ENCODE peak calls at places on chromosome 20, in eight cellular contexts. L is dorsolateral prefrontal cortex, C is A549, U is heart right ventricle, R is esophagus squamous epithelium, X is adrenal gland, F is right lobe of liver, I is K562. T is an unnamed sample.

GRCh38 chr20:15555913-15556312 is 1017.3 kb downstream of the KIF16B start:
- DNase-seq in U (no peak), L (no peak), I (no peak), F (no peak), R (no peak), C (no peak), X (no peak), T (no peak)

GRCh38 chr20:10498196-10498595 is 63.1 kb downstream of the SLX4IP start:
- DNase-seq in X (no peak), I (no peak), L (no peak), F (no peak), U (no peak), R (no peak), C (no peak), T (no peak)

GRCh38 chr20:3710703-3711417 is 1.5 kb downstream of the SIGLEC1 start:
- DNase-seq in C (peak), X (peak), U (peak), F (peak), R (no peak), L (peak), I (peak), T (peak)

GRCh38 chr20:59977086-59977485 is 18.9 kb downstream of the CDH26 start:
- DNase-seq in C (no peak), U (no peak), X (no peak), R (no peak), I (no peak), L (no peak), F (no peak), T (no peak)

GRCh38 chr20:38181207-38181693 is 16.2 kb upstream of the TGM2 start:
- DNase-seq in C (no peak), F (no peak), U (no peak), I (no peak), L (no peak), X (peak), R (no peak), T (no peak)

GRCh38 chr20:55977723-55978481 is 27.4 kb downstream of the CBLN4 start:
- DNase-seq in R (no peak), U (no peak), C (no peak), X (peak), L (no peak), F (no peak), I (no peak), T (peak)

GRCh38 chr20:10433623-10434466 is at the start of gene MKKS:
- DNase-seq in U (peak), I (peak), L (peak), F (peak), X (peak), C (peak), R (peak), T (peak)

GRCh38 chr20:57908691-57909090 is 198.9 kb upstream of the PMEPA1 start:
- DNase-seq in L (no peak), C (no peak), F (no peak), U (no peak), R (no peak), I (no peak), X (no peak), T (no peak)

DNA sequence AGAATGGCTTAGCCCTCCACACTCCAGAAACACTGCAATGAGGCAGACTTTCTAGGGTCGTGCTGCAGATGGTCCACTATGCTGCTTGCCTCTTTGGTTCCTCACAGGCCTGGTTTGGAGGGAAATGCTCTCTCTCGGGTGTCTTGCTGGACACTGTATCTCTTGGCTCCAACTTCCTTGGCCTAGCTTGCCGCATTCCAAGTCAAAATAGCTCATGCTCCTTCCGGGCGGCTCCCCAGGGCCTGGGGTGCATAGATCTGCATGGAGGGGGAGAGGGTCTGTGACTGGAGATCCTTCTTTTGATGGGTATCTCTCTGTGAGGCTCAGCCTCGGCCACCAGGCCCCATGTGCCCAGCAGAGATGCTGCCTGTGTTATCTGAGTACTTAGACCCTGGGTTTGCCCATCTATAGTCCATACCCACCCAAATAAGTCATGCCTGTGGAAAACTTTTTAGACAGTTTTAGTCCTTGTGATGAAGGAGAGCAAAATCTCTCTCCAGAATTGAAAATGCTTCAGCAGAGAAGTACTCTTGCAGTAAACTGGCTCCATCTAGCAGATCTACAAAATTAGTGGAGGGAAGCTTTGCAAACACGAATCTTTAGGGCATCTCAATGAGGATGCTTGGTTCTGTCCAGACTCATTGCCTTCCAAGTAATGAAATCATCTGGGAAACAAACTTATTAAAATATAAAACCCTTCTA is 264.1 kb upstream of the RIN2 start:
- DNase-seq in F (no peak), C (no peak), I (no peak), L (no peak), X (no peak), U (peak), R (no peak), T (no peak)
- TF ChIP-seq CTCF in F (no peak), C (no peak), I (no peak), L (no peak), X (no peak), U (no peak), R (no peak), T (no peak)

GRCh38 chr20:51542894-51543788 is 622 bp upstream of the NFATC2 start:
- DNase-seq in R (no peak), C (no peak), L (no peak), F (no peak), X (no peak), U (no peak), I (no peak), T (no peak)

GRCh38 chr20:51542033-51542893 is at the start of gene NFATC2:
- DNase-seq in X (no peak), I (peak), U (peak), F (peak), C (no peak), L (no peak), R (no peak), T (peak)

GRCh38 chr20:51545515-51545914 is 3.0 kb upstream of the NFATC2 start:
- DNase-seq in U (no peak), F (no peak), I (no peak), C (no peak), X (no peak), L (no peak), R (no peak), T (no peak)

GRCh38 chr20:51540585-51540984 is 1.9 kb downstream of the NFATC2 start:
- DNase-seq in L (no peak), X (no peak), U (no peak), I (no peak), C (no peak), F (no peak), R (no peak), T (no peak)

DNA sequence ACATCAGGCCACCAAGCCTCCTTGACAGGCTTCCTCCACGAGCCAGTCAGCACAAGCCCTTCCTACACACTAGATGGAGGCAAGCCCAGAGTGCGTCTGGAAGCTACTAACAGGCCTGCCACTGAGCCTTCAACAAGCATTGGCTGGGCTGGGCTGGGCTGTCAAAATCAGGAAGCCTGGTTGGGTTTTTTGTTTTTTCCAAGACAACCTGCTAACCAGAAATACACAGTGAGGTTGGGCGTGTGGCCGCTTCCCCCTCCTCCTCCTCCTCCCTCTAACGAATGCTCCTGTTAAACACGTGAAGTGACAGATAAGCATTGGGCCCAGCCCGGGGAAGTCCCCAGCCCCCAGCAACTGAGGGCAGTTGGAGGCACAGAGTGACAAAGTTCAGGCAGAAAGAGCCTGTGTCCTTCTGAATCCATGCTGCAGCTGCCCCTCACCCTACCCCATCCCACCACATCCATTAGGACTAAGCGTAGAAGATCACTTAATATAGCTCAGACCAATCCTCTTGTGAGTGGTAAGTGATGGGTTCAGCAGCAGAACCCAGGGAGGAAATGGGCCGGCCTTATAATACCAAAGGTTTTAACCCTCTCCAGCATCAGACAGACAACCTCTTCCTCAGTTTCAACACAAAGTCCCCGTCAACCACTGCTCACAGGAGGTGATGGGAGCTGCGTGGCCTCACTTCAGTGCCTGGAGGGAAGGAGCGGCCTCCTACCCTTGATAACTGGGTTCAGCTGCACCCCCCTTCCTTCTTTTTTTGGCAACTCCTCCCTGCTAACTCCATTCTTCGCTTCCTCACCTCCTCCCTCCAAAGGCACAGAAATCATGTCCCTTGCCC is 1.1 kb downstream of the NFATC2 start:
- DNase-seq in F (peak), C (no peak), R (no peak), X (peak), U (peak), L (no peak), I (peak), T (peak)
- TF ChIP-seq CTCF in F (no peak), C (no peak), R (no peak), X (no peak), U (no peak), L (no peak), I (no peak), T (no peak)

GRCh38 chr20:53714524-53714923 is 120.9 kb upstream of the ZNF217 start:
- DNase-seq in U (no peak), C (no peak), L (no peak), X (no peak), R (no peak), F (no peak), I (no peak), T (no peak)
- TF ChIP-seq CTCF in U (no peak), C (no peak), L (no peak), X (no peak), R (no peak), F (no peak), I (no peak), T (no peak)

GRCh38 chr20:18312723-18313122 is 24.4 kb downstream of the ZNF133 start:
- DNase-seq in U (no peak), C (no peak), X (no peak), R (no peak), L (no peak), F (no peak), I (no peak), T (no peak)

GRCh38 chr20:18310592-18310991 is 22.3 kb downstream of the ZNF133 start:
- DNase-seq in I (no peak), F (no peak), R (no peak), X (no peak), L (no peak), U (no peak), C (no peak), T (no peak)

GRCh38 chr20:18316166-18316565 is 27.8 kb downstream of the ZNF133 start:
- DNase-seq in F (no peak), X (no peak), R (no peak), L (no peak), U (no peak), I (no peak), C (no peak), T (no peak)

GRCh38 chr20:18314786-18315406 is 26.6 kb downstream of the ZNF133 start:
- DNase-seq in R (no peak), X (no peak), U (no peak), F (no peak), C (peak), I (no peak), L (no peak), T (no peak)

GRCh38 chr20:18313410-18313809 is 25.1 kb downstream of the ZNF133 start:
- DNase-seq in X (no peak), R (no peak), I (no peak), L (no peak), C (no peak), F (no peak), U (no peak), T (no peak)
- TF ChIP-seq CTCF in X (no peak), R (no peak), I (no peak), L (no peak), C (no peak), F (no peak), U (no peak), T (no peak)

GRCh38 chr20:2671977-2672376 is 8.0 kb upstream of the IDH3B start:
- DNase-seq in X (no peak), R (no peak), C (peak), I (no peak), U (no peak), L (no peak), F (no peak), T (no peak)
- TF ChIP-seq CTCF in X (no peak), R (no peak), C (peak), I (peak), U (no peak), L (no peak), F (no peak), T (no peak)

GRCh38 chr20:24501764-24502163 is 32.3 kb downstream of the SYNDIG1 start:
- DNase-seq in F (no peak), X (no peak), C (no peak), L (no peak), R (no peak), U (no peak), I (no peak), T (no peak)

GRCh38 chr20:24502661-24503060 is 33.2 kb downstream of the SYNDIG1 start:
- DNase-seq in I (no peak), X (no peak), R (no peak), C (no peak), U (no peak), L (no peak), F (no peak), T (no peak)

GRCh38 chr20:24504331-24505285 is 35.2 kb downstream of the SYNDIG1 start:
- DNase-seq in X (no peak), I (no peak), F (no peak), C (no peak), U (no peak), R (no peak), L (no peak), T (no peak)

GRCh38 chr20:24502184-24502583 is 32.8 kb downstream of the SYNDIG1 start:
- DNase-seq in X (peak), L (peak), C (peak), F (no peak), U (no peak), I (no peak), R (no peak), T (no peak)

DNA sequence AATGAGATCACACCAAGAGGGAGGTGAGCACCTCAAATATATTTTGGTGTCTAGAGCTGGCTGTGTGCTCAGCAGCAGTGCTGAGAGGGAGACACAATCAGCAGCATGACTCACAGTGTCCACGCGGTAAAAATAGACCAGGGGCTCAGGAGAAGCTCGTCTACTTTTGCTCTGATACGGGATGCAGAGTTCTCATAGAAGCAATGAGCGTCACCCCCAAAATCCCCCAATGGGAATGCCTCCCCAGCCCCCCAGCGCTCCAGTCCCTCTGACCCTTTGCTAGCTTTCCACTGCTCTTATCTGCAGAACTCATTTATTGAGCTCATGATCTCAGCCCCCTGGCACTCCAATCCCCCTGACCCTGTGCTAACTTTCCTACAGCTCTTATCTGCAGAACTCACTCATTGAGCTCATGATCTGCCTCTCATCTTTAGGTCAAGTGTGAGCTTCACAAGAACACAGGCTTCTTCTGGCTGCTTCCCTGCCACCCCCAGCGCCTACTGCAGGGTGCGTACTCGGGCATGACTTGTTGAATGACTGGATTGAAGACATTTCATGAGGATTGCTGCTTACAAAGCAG is 34.0 kb downstream of the SYNDIG1 start:
- DNase-seq in C (no peak), X (peak), U (peak), I (no peak), R (no peak), F (no peak), L (no peak), T (no peak)
- TF ChIP-seq CTCF in C (no peak), X (no peak), U (no peak), I (no peak), R (no peak), F (no peak), L (no peak), T (no peak)

GRCh38 chr20:32483351-32484220 is 101.5 kb downstream of the NOL4L start:
- DNase-seq in C (peak), I (no peak), U (peak), R (no peak), F (peak), L (peak), X (peak), T (peak)
- TF ChIP-seq CTCF in C (no peak), I (no peak), U (no peak), R (no peak), F (no peak), L (no peak), X (no peak), T (no peak)

GRCh38 chr20:63934271-63935068 is 21.7 kb downstream of the UCKL1 start:
- DNase-seq in I (no peak), R (no peak), L (no peak), F (no peak), X (no peak), U (no peak), C (no peak), T (no peak)
- TF ChIP-seq CTCF in I (peak), R (no peak), L (peak), F (no peak), X (no peak), U (peak), C (peak), T (peak)